ENCODE peak calls at places on chromosomes 11 and 22, in eight cellular contexts. I is GM10248; E is naive thymus-derived CD8-positive, alpha-beta T cell; A is SHP77; D is GDM1; H is effector CD8-positive, alpha-beta T cell; W is RCC 7860; B is AG08395. T is an unnamed sample.

GRCh38 chr11:78061088-78061920 is 2.4 kb upstream of the THRSP start:
- DNase-seq in I (peak), E (no peak), A (peak), D (no peak), H (no peak), W (no peak), B (no peak), T (no peak)

GRCh38 chr11:115170133-115170815 is 333.9 kb downstream of the CADM1 start:
- DNase-seq in I (peak), E (no peak), A (peak), D (no peak), H (no peak), W (peak), B (peak), T (peak)

GRCh38 chr22:41574847-41575381 is 14.1 kb downstream of the CSDC2 start:
- DNase-seq in I (no peak), E (no peak), A (no peak), D (no peak), H (no peak), W (peak), B (no peak), T (no peak)

GRCh38 chr11:650482-650881 is 13.4 kb downstream of the DRD4 start:
- DNase-seq in I (no peak), E (no peak), A (no peak), D (no peak), H (no peak), W (no peak), B (no peak), T (no peak)

GRCh38 chr11:33055361-33055760 is 16.0 kb downstream of the TCP11L1 start:
- DNase-seq in I (no peak), E (no peak), A (no peak), D (no peak), H (no peak), W (no peak), B (no peak), T (no peak)

GRCh38 chr22:46373166-46373565 is 37.7 kb downstream of the TRMU start:
- DNase-seq in I (no peak), E (no peak), A (peak), D (no peak), H (no peak), W (no peak), B (no peak), T (no peak)

GRCh38 chr11:126696976-126697375 is 303.6 kb downstream of the KIRREL3 start:
- DNase-seq in I (no peak), E (no peak), A (no peak), D (no peak), H (no peak), W (no peak), B (no peak), T (no peak)

GRCh38 chr22:21450320-21450831 is 16.8 kb upstream of the TMEM191C start:
- DNase-seq in I (no peak), E (no peak), A (no peak), D (no peak), H (no peak), W (no peak), B (no peak), T (no peak)

GRCh38 chr11:32154275-32154674 is 63.4 kb downstream of the RCN1 start:
- DNase-seq in I (no peak), E (no peak), A (no peak), D (peak), H (no peak), W (peak), B (no peak), T (no peak)

GRCh38 chr22:46088541-46089311 is 61.6 kb upstream of the PPARA start:
- DNase-seq in I (no peak), E (no peak), A (no peak), D (no peak), H (no peak), W (no peak), B (peak), T (no peak)

GRCh38 chr22:36573815-36574350 is 44.9 kb upstream of the EIF3D start:
- DNase-seq in I (no peak), E (no peak), A (no peak), D (no peak), H (no peak), W (no peak), B (no peak), T (no peak)

GRCh38 chr22:37454857-37455686 is 27.8 kb upstream of the ELFN2 start:
- DNase-seq in I (no peak), E (no peak), A (peak), D (no peak), H (no peak), W (peak), B (peak), T (no peak)

GRCh38 chr11:9357041-9357440 is 27.4 kb upstream of the IPO7 start:
- DNase-seq in I (no peak), E (no peak), A (no peak), D (no peak), H (no peak), W (no peak), B (no peak), T (no peak)

GRCh38 chr11:93908689-93909088 is 58.3 kb upstream of the VSTM5 start:
- DNase-seq in I (no peak), E (no peak), A (no peak), D (no peak), H (no peak), W (peak), B (peak), T (no peak)

GRCh38 chr11:29173660-29174062 is 843.2 kb downstream of the KCNA4 start:
- DNase-seq in I (no peak), E (no peak), A (no peak), D (no peak), H (no peak), W (peak), B (peak), T (no peak)

GRCh38 chr22:39543095-39543494 is 10.5 kb upstream of the RPS19BP1 start:
- DNase-seq in I (no peak), E (no peak), A (peak), D (no peak), H (no peak), W (no peak), B (peak), T (no peak)

GRCh38 chr22:31272522-31273446 is 19.5 kb downstream of the PIK3IP1 start:
- DNase-seq in I (peak), E (peak), A (peak), D (no peak), H (peak), W (peak), B (peak), T (peak)

GRCh38 chr11:13942908-13943505 is 19.5 kb upstream of the SPON1 start:
- DNase-seq in I (no peak), E (no peak), A (no peak), D (no peak), H (no peak), W (peak), B (peak), T (no peak)

GRCh38 chr11:99803501-99803900 is 782.8 kb downstream of the CNTN5 start:
- DNase-seq in I (no peak), E (no peak), A (no peak), D (no peak), H (no peak), W (no peak), B (no peak), T (no peak)

GRCh38 chr11:1309498-1310314 is at the start of gene TOLLIP:
- DNase-seq in I (peak), E (peak), A (peak), D (peak), H (peak), W (peak), B (peak), T (peak)

GRCh38 chr11:104873252-104873651 is 25.0 kb downstream of the CASP12 start:
- DNase-seq in I (no peak), E (no peak), A (no peak), D (no peak), H (no peak), W (no peak), B (no peak), T (no peak)

GRCh38 chr11:130865772-130866114 is 50.5 kb downstream of the SNX19 start:
- DNase-seq in I (no peak), E (no peak), A (no peak), D (no peak), H (no peak), W (no peak), B (no peak), T (no peak)

GRCh38 chr11:83007909-83008580 is 63.7 kb downstream of the RAB30 start:
- DNase-seq in I (peak), E (no peak), A (peak), D (no peak), H (no peak), W (no peak), B (no peak), T (no peak)

GRCh38 chr11:63613517-63614135 is 607 bp downstream of the PLAAT3 start:
- DNase-seq in I (peak), E (peak), A (peak), D (no peak), H (no peak), W (no peak), B (no peak), T (no peak)

GRCh38 chr11:110377451-110377850 is 52.3 kb upstream of the FDX1 start:
- DNase-seq in I (no peak), E (no peak), A (no peak), D (no peak), H (no peak), W (no peak), B (no peak), T (no peak)

GRCh38 chr11:17496406-17496805 is 19.8 kb upstream of the ABCC8 start:
- DNase-seq in I (no peak), E (no peak), A (no peak), D (no peak), H (no peak), W (no peak), B (no peak), T (no peak)

GRCh38 chr11:95247883-95248282 is 16.9 kb upstream of the SESN3 start:
- DNase-seq in I (no peak), E (no peak), A (no peak), D (no peak), H (no peak), W (no peak), B (no peak), T (no peak)

GRCh38 chr11:43381802-43382201 is 23.1 kb downstream of the TTC17 start:
- DNase-seq in I (no peak), E (no peak), A (no peak), D (no peak), H (no peak), W (no peak), B (no peak), T (no peak)

GRCh38 chr22:44862281-44862680 is 109.9 kb downstream of the ARHGAP8 start:
- DNase-seq in I (no peak), E (no peak), A (no peak), D (no peak), H (no peak), W (no peak), B (no peak), T (no peak)

GRCh38 chr11:15874699-15875098 is 481.6 kb downstream of the SOX6 start:
- DNase-seq in I (no peak), E (no peak), A (no peak), D (no peak), H (no peak), W (no peak), B (no peak), T (no peak)

GRCh38 chr11:123145661-123146060 is 49.4 kb downstream of the CLMP start:
- DNase-seq in I (no peak), E (no peak), A (peak), D (no peak), H (no peak), W (peak), B (no peak), T (no peak)

GRCh38 chr11:134667505-134667904 is 255.5 kb upstream of the B3GAT1 start:
- DNase-seq in I (no peak), E (no peak), A (no peak), D (no peak), H (no peak), W (no peak), B (no peak), T (no peak)

GRCh38 chr22:49340406-49340805 is 487.3 kb downstream of the BRD1 start:
- DNase-seq in I (no peak), E (no peak), A (no peak), D (no peak), H (no peak), W (no peak), B (no peak), T (no peak)

GRCh38 chr22:27676545-27677188 is 124.9 kb downstream of the MN1 start:
- DNase-seq in I (no peak), E (no peak), A (no peak), D (no peak), H (no peak), W (no peak), B (no peak), T (no peak)

GRCh38 chr11:12251651-12252560 is 125.5 kb upstream of the PARVA start:
- DNase-seq in I (no peak), E (no peak), A (no peak), D (no peak), H (no peak), W (no peak), B (no peak), T (no peak)

GRCh38 chr11:96111308-96111707 is 187.4 kb upstream of the MTMR2 start:
- DNase-seq in I (no peak), E (no peak), A (no peak), D (no peak), H (no peak), W (no peak), B (no peak), T (no peak)

GRCh38 chr11:64358907-64359711 is at the start of gene RPS6KA4:
- DNase-seq in I (peak), E (peak), A (peak), D (peak), H (no peak), W (peak), B (peak), T (peak)

GRCh38 chr11:116980136-116980793 is 118.0 kb downstream of the SIK3 start:
- DNase-seq in I (peak), E (peak), A (no peak), D (no peak), H (no peak), W (peak), B (no peak), T (no peak)